ENCODE peak calls at places on chromosomes 12 and 14, in five cellular contexts. One of them, this sample, is unnamed.

GRCh38 chr12:29943683-29944082 is 159.9 kb upstream of the TMTC1 start:
- DNase-seq in foreskin fibroblast: no peak
- DNase-seq in fibroblast of lung: peak
- DNase-seq in body of pancreas: no peak
- DNase-seq in breast epithelium: no peak
- DNase-seq in this sample: no peak

GRCh38 chr12:57367121-57367520 is 63.7 kb downstream of the R3HDM2 start:
- DNase-seq in body of pancreas: no peak
- DNase-seq in fibroblast of lung: no peak
- DNase-seq in foreskin fibroblast: no peak
- DNase-seq in breast epithelium: no peak
- DNase-seq in this sample: no peak

GRCh38 chr14:79730911-79731310 is 480.4 kb downstream of the DIO2 start:
- DNase-seq in body of pancreas: no peak
- DNase-seq in fibroblast of lung: peak
- DNase-seq in breast epithelium: no peak
- DNase-seq in foreskin fibroblast: no peak
- DNase-seq in this sample: no peak

GRCh38 chr14:90568405-90568804 is 171.6 kb downstream of the CALM1 start:
- DNase-seq in fibroblast of lung: no peak
- DNase-seq in body of pancreas: no peak
- DNase-seq in breast epithelium: peak
- DNase-seq in foreskin fibroblast: no peak
- DNase-seq in this sample: no peak

GRCh38 chr14:96173646-96174475 is 30.8 kb upstream of the BDKRB2 start:
- DNase-seq in foreskin fibroblast: no peak
- DNase-seq in body of pancreas: no peak
- DNase-seq in fibroblast of lung: no peak
- DNase-seq in breast epithelium: no peak
- DNase-seq in this sample: no peak

GRCh38 chr14:91116913-91117588 is 3.2 kb downstream of the DGLUCY start:
- DNase-seq in fibroblast of lung: peak
- DNase-seq in body of pancreas: no peak
- DNase-seq in breast epithelium: no peak
- DNase-seq in foreskin fibroblast: no peak
- DNase-seq in this sample: no peak

GRCh38 chr12:76471579-76471978 is 88.0 kb downstream of the OSBPL8 start:
- DNase-seq in fibroblast of lung: no peak
- DNase-seq in body of pancreas: no peak
- DNase-seq in foreskin fibroblast: peak
- DNase-seq in breast epithelium: no peak
- DNase-seq in this sample: no peak

GRCh38 chr12:103852498-103852992 is 11.5 kb upstream of the NT5DC3 start:
- DNase-seq in body of pancreas: peak
- DNase-seq in breast epithelium: no peak
- DNase-seq in foreskin fibroblast: no peak
- DNase-seq in fibroblast of lung: peak
- DNase-seq in this sample: no peak

GRCh38 chr12:106084048-106084671 is 54.6 kb downstream of the NUAK1 start:
- DNase-seq in body of pancreas: no peak
- DNase-seq in fibroblast of lung: peak
- DNase-seq in foreskin fibroblast: peak
- DNase-seq in breast epithelium: no peak
- DNase-seq in this sample: no peak

GRCh38 chr14:102145395-102145794 is 5.7 kb downstream of the WDR20 start:
- DNase-seq in foreskin fibroblast: no peak
- DNase-seq in breast epithelium: no peak
- DNase-seq in fibroblast of lung: no peak
- DNase-seq in body of pancreas: no peak
- DNase-seq in this sample: no peak

GRCh38 chr12:124524231-124524925 is 43.0 kb downstream of the NCOR2 start:
- DNase-seq in foreskin fibroblast: peak
- DNase-seq in fibroblast of lung: peak
- DNase-seq in body of pancreas: no peak
- DNase-seq in breast epithelium: no peak
- DNase-seq in this sample: no peak

GRCh38 chr14:81402123-81402495 is 2.0 kb upstream of the STON2 start:
- DNase-seq in foreskin fibroblast: no peak
- DNase-seq in body of pancreas: no peak
- DNase-seq in breast epithelium: no peak
- DNase-seq in fibroblast of lung: peak
- DNase-seq in this sample: no peak

GRCh38 chr12:3670083-3670620 is 82.8 kb downstream of the CRACR2A start:
- DNase-seq in body of pancreas: no peak
- DNase-seq in foreskin fibroblast: no peak
- DNase-seq in fibroblast of lung: no peak
- DNase-seq in breast epithelium: no peak
- DNase-seq in this sample: no peak

GRCh38 chr14:49946320-49947141 is 53.6 kb downstream of the ARF6 start:
- DNase-seq in fibroblast of lung: peak
- DNase-seq in body of pancreas: peak
- DNase-seq in breast epithelium: no peak
- DNase-seq in foreskin fibroblast: peak
- DNase-seq in this sample: no peak

GRCh38 chr14:24670594-24670993 is 36.6 kb upstream of the GZMB start:
- DNase-seq in foreskin fibroblast: no peak
- DNase-seq in body of pancreas: no peak
- DNase-seq in fibroblast of lung: no peak
- DNase-seq in breast epithelium: no peak
- DNase-seq in this sample: no peak

GRCh38 chr12:92553389-92553788 is 149.4 kb upstream of the PLEKHG7 start:
- DNase-seq in foreskin fibroblast: no peak
- DNase-seq in breast epithelium: peak
- DNase-seq in body of pancreas: peak
- DNase-seq in fibroblast of lung: no peak
- DNase-seq in this sample: no peak

GRCh38 chr12:27822076-27822712 is 42.2 kb upstream of the MANSC4 start:
- DNase-seq in fibroblast of lung: peak
- DNase-seq in foreskin fibroblast: peak
- DNase-seq in body of pancreas: no peak
- DNase-seq in breast epithelium: no peak
- DNase-seq in this sample: no peak

GRCh38 chr12:43291516-43291915 is 260.5 kb downstream of the ADAMTS20 start:
- DNase-seq in foreskin fibroblast: peak
- DNase-seq in fibroblast of lung: peak
- DNase-seq in breast epithelium: no peak
- DNase-seq in body of pancreas: no peak
- DNase-seq in this sample: no peak

GRCh38 chr12:88897723-88898122 is 317.5 kb upstream of the KITLG start:
- DNase-seq in foreskin fibroblast: no peak
- DNase-seq in fibroblast of lung: peak
- DNase-seq in body of pancreas: no peak
- DNase-seq in breast epithelium: no peak
- DNase-seq in this sample: no peak

GRCh38 chr12:69239922-69240624 is 704 bp downstream of the CPSF6 start:
- DNase-seq in fibroblast of lung: peak
- DNase-seq in body of pancreas: peak
- DNase-seq in breast epithelium: peak
- DNase-seq in foreskin fibroblast: no peak
- DNase-seq in this sample: peak

GRCh38 chr14:34826661-34827060 is 48.5 kb downstream of the BAZ1A start:
- DNase-seq in body of pancreas: no peak
- DNase-seq in fibroblast of lung: peak
- DNase-seq in foreskin fibroblast: peak
- DNase-seq in breast epithelium: no peak
- DNase-seq in this sample: no peak

GRCh38 chr12:121061831-121062230 is 22.8 kb upstream of the OASL start:
- DNase-seq in fibroblast of lung: no peak
- DNase-seq in body of pancreas: no peak
- DNase-seq in foreskin fibroblast: no peak
- DNase-seq in breast epithelium: no peak
- DNase-seq in this sample: no peak

DNA sequence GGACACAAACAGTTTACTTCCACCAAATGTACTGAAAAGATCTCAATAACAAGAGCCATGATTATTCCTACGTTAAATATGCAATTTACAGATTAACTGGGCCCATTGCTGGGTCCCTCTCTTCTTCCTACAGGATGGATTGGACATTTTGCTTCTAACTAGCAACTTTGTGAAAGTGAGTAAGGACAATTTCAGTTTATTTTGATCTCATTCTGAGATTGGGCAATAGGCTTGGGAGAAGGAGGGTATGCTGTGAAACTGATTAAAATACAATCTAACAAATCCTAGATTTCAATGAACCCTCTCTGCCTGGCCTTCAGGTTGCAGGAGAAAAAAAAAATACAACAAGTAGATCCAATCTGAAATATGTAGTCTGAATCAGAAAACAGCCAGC is 121.5 kb downstream of the PRKD1 start:
- DNase-seq in body of pancreas: no peak
- DNase-seq in breast epithelium: no peak
- DNase-seq in fibroblast of lung: no peak
- DNase-seq in foreskin fibroblast: peak
- DNase-seq in this sample: no peak
- TF ChIP-seq CTCF in body of pancreas: no peak
- TF ChIP-seq CTCF in breast epithelium: no peak
- TF ChIP-seq CTCF in fibroblast of lung: no peak
- TF ChIP-seq CTCF in foreskin fibroblast: no peak
- TF ChIP-seq CTCF in this sample: no peak

GRCh38 chr12:51392556-51393237 is 1.5 kb upstream of the GALNT6 start:
- DNase-seq in body of pancreas: peak
- DNase-seq in breast epithelium: no peak
- DNase-seq in fibroblast of lung: peak
- DNase-seq in foreskin fibroblast: no peak
- DNase-seq in this sample: no peak
- H3K4me3 ChIP-seq in body of pancreas: peak
- H3K4me3 ChIP-seq in breast epithelium: peak
- H3K4me3 ChIP-seq in fibroblast of lung: peak
- H3K4me3 ChIP-seq in foreskin fibroblast: peak
- H3K4me3 ChIP-seq in this sample: peak

GRCh38 chr12:96497800-96498199 is 8.4 kb downstream of the CFAP54 start:
- DNase-seq in foreskin fibroblast: no peak
- DNase-seq in breast epithelium: no peak
- DNase-seq in fibroblast of lung: peak
- DNase-seq in body of pancreas: no peak
- DNase-seq in this sample: no peak
- TF ChIP-seq CTCF in foreskin fibroblast: no peak
- TF ChIP-seq CTCF in breast epithelium: no peak
- TF ChIP-seq CTCF in fibroblast of lung: no peak
- TF ChIP-seq CTCF in body of pancreas: no peak
- TF ChIP-seq CTCF in this sample: no peak

GRCh38 chr12:91523831-91524230 is 341.2 kb upstream of the DCN start:
- DNase-seq in breast epithelium: no peak
- DNase-seq in body of pancreas: no peak
- DNase-seq in fibroblast of lung: no peak
- DNase-seq in foreskin fibroblast: no peak
- DNase-seq in this sample: no peak
- H3K4me3 ChIP-seq in breast epithelium: no peak
- H3K4me3 ChIP-seq in body of pancreas: no peak
- H3K4me3 ChIP-seq in fibroblast of lung: no peak
- H3K4me3 ChIP-seq in foreskin fibroblast: no peak
- H3K4me3 ChIP-seq in this sample: no peak

This sample was measured in upper lobe of right lung.